ENCODE peak calls at places on chromosome 18, in nine cellular contexts. One of them, this sample, is unnamed.

GRCh38 chr18:67010916-67011315 is 407.0 kb upstream of the CDH19 start:
- DNase-seq in GM13976: no peak
- DNase-seq in stomach: no peak
- DNase-seq in sigmoid colon: no peak
- DNase-seq in AG04450: no peak
- DNase-seq in CD4-positive, alpha-beta T cell: no peak
- DNase-seq in A673: peak
- DNase-seq in GM20000: no peak
- DNase-seq in AG09309: no peak
- DNase-seq in this sample: no peak

GRCh38 chr18:76620326-76620813 is 125.3 kb upstream of the ZNF516 start:
- DNase-seq in GM13976: peak
- DNase-seq in stomach: peak
- DNase-seq in sigmoid colon: peak
- DNase-seq in AG04450: peak
- DNase-seq in CD4-positive, alpha-beta T cell: no peak
- DNase-seq in A673: peak
- DNase-seq in GM20000: peak
- DNase-seq in AG09309: peak
- DNase-seq in this sample: peak

GRCh38 chr18:22822024-22822423 is 111.1 kb upstream of the RBBP8 start:
- DNase-seq in GM13976: no peak
- DNase-seq in stomach: no peak
- DNase-seq in sigmoid colon: no peak
- DNase-seq in AG04450: no peak
- DNase-seq in CD4-positive, alpha-beta T cell: no peak
- DNase-seq in A673: peak
- DNase-seq in GM20000: no peak
- DNase-seq in AG09309: no peak
- DNase-seq in this sample: no peak

GRCh38 chr18:21404426-21404825 is 162.4 kb downstream of the GREB1L start:
- DNase-seq in GM13976: no peak
- DNase-seq in stomach: no peak
- DNase-seq in sigmoid colon: no peak
- DNase-seq in AG04450: no peak
- DNase-seq in CD4-positive, alpha-beta T cell: no peak
- DNase-seq in A673: no peak
- DNase-seq in GM20000: no peak
- DNase-seq in AG09309: no peak
- DNase-seq in this sample: no peak

GRCh38 chr18:45662468-45662867 is 47.2 kb downstream of the SLC14A2 start:
- DNase-seq in GM13976: no peak
- DNase-seq in stomach: no peak
- DNase-seq in sigmoid colon: no peak
- DNase-seq in AG04450: no peak
- DNase-seq in CD4-positive, alpha-beta T cell: no peak
- DNase-seq in A673: no peak
- DNase-seq in GM20000: no peak
- DNase-seq in AG09309: no peak
- DNase-seq in this sample: no peak

GRCh38 chr18:7931763-7932162 is 364.6 kb downstream of the PTPRM start:
- DNase-seq in GM13976: no peak
- DNase-seq in stomach: no peak
- DNase-seq in sigmoid colon: no peak
- DNase-seq in AG04450: no peak
- DNase-seq in CD4-positive, alpha-beta T cell: no peak
- DNase-seq in A673: no peak
- DNase-seq in GM20000: no peak
- DNase-seq in AG09309: no peak
- DNase-seq in this sample: no peak

GRCh38 chr18:58603365-58604067 is 25.4 kb downstream of the ALPK2 start:
- DNase-seq in GM13976: no peak
- DNase-seq in stomach: no peak
- DNase-seq in sigmoid colon: peak
- DNase-seq in AG04450: no peak
- DNase-seq in CD4-positive, alpha-beta T cell: no peak
- DNase-seq in A673: peak
- DNase-seq in GM20000: no peak
- DNase-seq in AG09309: no peak
- DNase-seq in this sample: no peak

GRCh38 chr18:11514267-11514666 is 95.1 kb upstream of the SLC35G4 start:
- DNase-seq in GM13976: no peak
- DNase-seq in stomach: no peak
- DNase-seq in sigmoid colon: no peak
- DNase-seq in AG04450: no peak
- DNase-seq in CD4-positive, alpha-beta T cell: no peak
- DNase-seq in A673: no peak
- DNase-seq in GM20000: no peak
- DNase-seq in AG09309: peak
- DNase-seq in this sample: no peak

GRCh38 chr18:21241224-21242131 is 554 bp upstream of the GREB1L start:
- DNase-seq in GM13976: peak
- DNase-seq in stomach: no peak
- DNase-seq in sigmoid colon: no peak
- DNase-seq in AG04450: no peak
- DNase-seq in CD4-positive, alpha-beta T cell: no peak
- DNase-seq in A673: no peak
- DNase-seq in GM20000: peak
- DNase-seq in AG09309: no peak
- DNase-seq in this sample: no peak

GRCh38 chr18:36284671-36285295 is 12.7 kb upstream of the FHOD3 start:
- DNase-seq in GM13976: peak
- DNase-seq in stomach: no peak
- DNase-seq in sigmoid colon: no peak
- DNase-seq in AG04450: peak
- DNase-seq in CD4-positive, alpha-beta T cell: peak
- DNase-seq in A673: peak
- DNase-seq in GM20000: peak
- DNase-seq in AG09309: no peak
- DNase-seq in this sample: peak

GRCh38 chr18:68803371-68803770 is 5.5 kb downstream of the CCDC102B start:
- DNase-seq in GM13976: no peak
- DNase-seq in stomach: peak
- DNase-seq in sigmoid colon: peak
- DNase-seq in AG04450: peak
- DNase-seq in CD4-positive, alpha-beta T cell: no peak
- DNase-seq in A673: peak
- DNase-seq in GM20000: no peak
- DNase-seq in AG09309: peak
- DNase-seq in this sample: no peak

GRCh38 chr18:74499633-74500032 is 3.5 kb downstream of the CNDP2 start:
- DNase-seq in GM13976: peak
- DNase-seq in stomach: peak
- DNase-seq in sigmoid colon: peak
- DNase-seq in AG04450: no peak
- DNase-seq in CD4-positive, alpha-beta T cell: no peak
- DNase-seq in A673: no peak
- DNase-seq in GM20000: peak
- DNase-seq in AG09309: no peak
- DNase-seq in this sample: peak

GRCh38 chr18:23550898-23551297 is 35.4 kb downstream of the NPC1 start:
- DNase-seq in GM13976: no peak
- DNase-seq in stomach: no peak
- DNase-seq in sigmoid colon: no peak
- DNase-seq in AG04450: no peak
- DNase-seq in CD4-positive, alpha-beta T cell: no peak
- DNase-seq in A673: no peak
- DNase-seq in GM20000: no peak
- DNase-seq in AG09309: no peak
- DNase-seq in this sample: no peak

GRCh38 chr18:46711444-46711863 is 45.4 kb downstream of the ST8SIA5 start:
- DNase-seq in GM13976: no peak
- DNase-seq in stomach: no peak
- DNase-seq in sigmoid colon: no peak
- DNase-seq in AG04450: no peak
- DNase-seq in CD4-positive, alpha-beta T cell: no peak
- DNase-seq in A673: no peak
- DNase-seq in GM20000: peak
- DNase-seq in AG09309: no peak
- DNase-seq in this sample: no peak

GRCh38 chr18:79627750-79628294 is 51.8 kb upstream of the CTDP1 start:
- DNase-seq in GM13976: no peak
- DNase-seq in stomach: no peak
- DNase-seq in sigmoid colon: peak
- DNase-seq in AG04450: no peak
- DNase-seq in CD4-positive, alpha-beta T cell: no peak
- DNase-seq in A673: no peak
- DNase-seq in GM20000: no peak
- DNase-seq in AG09309: no peak
- DNase-seq in this sample: no peak

GRCh38 chr18:44036500-44036899 is 644.2 kb upstream of the SETBP1 start:
- DNase-seq in GM13976: no peak
- DNase-seq in stomach: peak
- DNase-seq in sigmoid colon: no peak
- DNase-seq in AG04450: no peak
- DNase-seq in CD4-positive, alpha-beta T cell: no peak
- DNase-seq in A673: peak
- DNase-seq in GM20000: no peak
- DNase-seq in AG09309: no peak
- DNase-seq in this sample: no peak

DNA sequence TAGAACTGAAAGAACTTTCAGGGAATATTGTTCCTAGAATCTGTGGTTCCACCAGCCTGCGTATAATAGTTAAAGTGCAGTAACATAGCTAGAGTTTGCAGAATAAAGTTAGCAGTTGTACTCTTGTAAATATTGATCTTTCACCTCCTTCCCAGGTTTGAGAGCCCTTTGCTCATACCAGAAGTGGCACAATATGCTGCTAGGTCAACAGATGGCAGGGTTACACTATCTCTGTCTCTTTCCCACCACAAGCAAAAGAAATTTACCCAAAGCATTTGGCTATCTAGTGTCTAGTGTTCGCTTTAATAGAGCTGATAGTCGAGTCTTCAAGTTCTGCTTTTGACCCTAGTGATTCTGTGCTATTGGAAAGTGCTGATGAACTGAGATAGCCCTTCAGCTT is 119.0 kb upstream of the KLHL14 start:
- DNase-seq in GM13976: no peak
- DNase-seq in stomach: no peak
- DNase-seq in sigmoid colon: no peak
- DNase-seq in AG04450: no peak
- DNase-seq in CD4-positive, alpha-beta T cell: no peak
- DNase-seq in A673: no peak
- DNase-seq in GM20000: no peak
- DNase-seq in AG09309: no peak
- DNase-seq in this sample: no peak
- TF ChIP-seq CTCF in GM13976: no peak
- TF ChIP-seq CTCF in stomach: no peak
- TF ChIP-seq CTCF in sigmoid colon: no peak
- TF ChIP-seq CTCF in AG04450: no peak
- TF ChIP-seq CTCF in CD4-positive, alpha-beta T cell: no peak
- TF ChIP-seq CTCF in A673: no peak
- TF ChIP-seq CTCF in GM20000: no peak
- TF ChIP-seq CTCF in AG09309: no peak
- TF ChIP-seq CTCF in this sample: no peak

GRCh38 chr18:10490401-10491289 is 35.2 kb upstream of the NAPG start:
- DNase-seq in GM13976: peak
- DNase-seq in stomach: no peak
- DNase-seq in sigmoid colon: no peak
- DNase-seq in AG04450: no peak
- DNase-seq in CD4-positive, alpha-beta T cell: peak
- DNase-seq in A673: no peak
- DNase-seq in GM20000: peak
- DNase-seq in AG09309: no peak
- DNase-seq in this sample: peak
- TF ChIP-seq CTCF in GM13976: peak
- TF ChIP-seq CTCF in stomach: no peak
- TF ChIP-seq CTCF in sigmoid colon: no peak
- TF ChIP-seq CTCF in AG04450: no peak
- TF ChIP-seq CTCF in CD4-positive, alpha-beta T cell: peak
- TF ChIP-seq CTCF in A673: peak
- TF ChIP-seq CTCF in GM20000: peak
- TF ChIP-seq CTCF in AG09309: no peak
- TF ChIP-seq CTCF in this sample: peak

DNA sequence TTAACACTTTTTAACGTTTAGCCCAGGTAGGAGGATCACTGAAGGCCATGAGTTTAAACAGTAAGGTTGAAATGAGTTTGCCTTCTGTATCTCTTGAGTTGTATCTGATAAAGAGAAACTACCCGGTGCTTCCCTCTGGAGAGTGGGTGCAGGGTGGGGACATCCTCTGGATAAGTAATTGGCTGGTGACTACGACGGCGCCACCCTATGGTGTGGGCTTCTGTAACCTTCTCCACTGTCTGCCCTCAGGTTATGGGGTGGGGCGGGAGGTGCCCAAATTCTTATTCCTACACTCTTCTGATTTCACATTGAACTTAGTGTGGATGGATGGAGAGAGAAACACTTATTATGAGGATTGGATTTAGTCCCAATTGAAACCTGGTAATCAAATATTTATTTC is 68.8 kb downstream of the LDLRAD4 start:
- DNase-seq in GM13976: no peak
- DNase-seq in stomach: no peak
- DNase-seq in sigmoid colon: no peak
- DNase-seq in AG04450: no peak
- DNase-seq in CD4-positive, alpha-beta T cell: no peak
- DNase-seq in A673: no peak
- DNase-seq in GM20000: no peak
- DNase-seq in AG09309: no peak
- DNase-seq in this sample: no peak
- TF ChIP-seq CTCF in GM13976: no peak
- TF ChIP-seq CTCF in stomach: no peak
- TF ChIP-seq CTCF in sigmoid colon: no peak
- TF ChIP-seq CTCF in AG04450: no peak
- TF ChIP-seq CTCF in CD4-positive, alpha-beta T cell: no peak
- TF ChIP-seq CTCF in A673: peak
- TF ChIP-seq CTCF in GM20000: no peak
- TF ChIP-seq CTCF in AG09309: no peak
- TF ChIP-seq CTCF in this sample: no peak

GRCh38 chr18:49697049-49697448 is 116.3 kb downstream of the ACAA2 start:
- DNase-seq in GM13976: no peak
- DNase-seq in stomach: no peak
- DNase-seq in sigmoid colon: no peak
- DNase-seq in AG04450: no peak
- DNase-seq in CD4-positive, alpha-beta T cell: no peak
- DNase-seq in A673: no peak
- DNase-seq in GM20000: no peak
- DNase-seq in AG09309: no peak
- DNase-seq in this sample: no peak

GRCh38 chr18:49694402-49694801 is 118.9 kb downstream of the ACAA2 start:
- DNase-seq in GM13976: no peak
- DNase-seq in stomach: no peak
- DNase-seq in sigmoid colon: no peak
- DNase-seq in AG04450: no peak
- DNase-seq in CD4-positive, alpha-beta T cell: no peak
- DNase-seq in A673: no peak
- DNase-seq in GM20000: no peak
- DNase-seq in AG09309: no peak
- DNase-seq in this sample: no peak

GRCh38 chr18:49698596-49699025 is 114.7 kb downstream of the ACAA2 start:
- DNase-seq in GM13976: no peak
- DNase-seq in stomach: no peak
- DNase-seq in sigmoid colon: no peak
- DNase-seq in AG04450: no peak
- DNase-seq in CD4-positive, alpha-beta T cell: no peak
- DNase-seq in A673: no peak
- DNase-seq in GM20000: no peak
- DNase-seq in AG09309: no peak
- DNase-seq in this sample: no peak

GRCh38 chr18:49699303-49699702 is 114.0 kb downstream of the ACAA2 start:
- DNase-seq in GM13976: no peak
- DNase-seq in stomach: no peak
- DNase-seq in sigmoid colon: no peak
- DNase-seq in AG04450: no peak
- DNase-seq in CD4-positive, alpha-beta T cell: no peak
- DNase-seq in A673: no peak
- DNase-seq in GM20000: no peak
- DNase-seq in AG09309: no peak
- DNase-seq in this sample: no peak

GRCh38 chr18:49697757-49698595 is 115.4 kb downstream of the ACAA2 start:
- DNase-seq in GM13976: no peak
- DNase-seq in stomach: no peak
- DNase-seq in sigmoid colon: no peak
- DNase-seq in AG04450: no peak
- DNase-seq in CD4-positive, alpha-beta T cell: no peak
- DNase-seq in A673: peak
- DNase-seq in GM20000: no peak
- DNase-seq in AG09309: no peak
- DNase-seq in this sample: no peak
- TF ChIP-seq CTCF in GM13976: no peak
- TF ChIP-seq CTCF in stomach: no peak
- TF ChIP-seq CTCF in sigmoid colon: no peak
- TF ChIP-seq CTCF in AG04450: no peak
- TF ChIP-seq CTCF in CD4-positive, alpha-beta T cell: no peak
- TF ChIP-seq CTCF in A673: no peak
- TF ChIP-seq CTCF in GM20000: no peak
- TF ChIP-seq CTCF in AG09309: no peak
- TF ChIP-seq CTCF in this sample: no peak

This sample was measured in activated CD8-positive, alpha-beta T cell treated with anti-CD3 and anti-CD28 coated beads for 36 hours.